ENCODE peak calls at places on chromosomes 16 and 17, in five cellular contexts. I is heart left ventricle, J is tibial artery, X is heart right ventricle, A is mucosa of descending colon. V is an unnamed sample. For H3K36me3, the result is how much of the 10 kb centered on the place peaks cover.

GRCh38 chr16:4313563-4314531 is 2.0 kb upstream of the GLIS2 start:
- DNase-seq in I (no peak), A (no peak), J (no peak), X (no peak), V (no peak)

GRCh38 chr17:27473748-27474609 is 17.7 kb downstream of the KSR1 start:
- DNase-seq in I (peak), A (peak), J (no peak), X (peak), V (no peak)

GRCh38 chr17:27573971-27574525 is 56.9 kb upstream of the LGALS9 start:
- DNase-seq in J (no peak), X (no peak), I (no peak), A (no peak), V (no peak)

GRCh38 chr17:59756236-59756818 is 48.9 kb downstream of the VMP1 start:
- DNase-seq in I (no peak), X (no peak), A (no peak), J (no peak), V (peak)

GRCh38 chr17:34412965-34413441 is 50.0 kb upstream of the CCL1 start:
- DNase-seq in I (no peak), X (no peak), A (no peak), J (no peak), V (no peak)

GRCh38 chr17:83203472-83204221 is 124.2 kb downstream of the METRNL start:
- DNase-seq in J (peak), I (peak), A (peak), X (no peak), V (no peak)

GRCh38 chr17:6497496-6498221 is 53.4 kb downstream of the PIMREG start:
- DNase-seq in I (no peak), J (peak), A (no peak), X (no peak), V (no peak)

GRCh38 chr17:34443832-34444469 is 80.9 kb upstream of the CCL1 start:
- DNase-seq in A (peak), X (peak), J (no peak), I (peak), V (no peak)

GRCh38 chr17:36850794-36851193 is 86.5 kb upstream of the LHX1 start:
- DNase-seq in A (no peak), I (no peak), J (no peak), X (no peak), V (peak)

GRCh38 chr17:19935169-19935568 is 42.5 kb downstream of the AKAP10 start:
- DNase-seq in X (no peak), J (no peak), I (no peak), A (no peak), V (no peak)

GRCh38 chr17:66762276-66762675 is 72.6 kb upstream of the CACNG5 start:
- DNase-seq in I (no peak), J (no peak), X (no peak), A (no peak), V (no peak)

GRCh38 chr16:70800306-70800705 is 652 bp downstream of the VAC14 start:
- DNase-seq in X (no peak), J (no peak), I (no peak), A (no peak), V (no peak)

GRCh38 chr17:38464251-38464722 is 36.0 kb downstream of the ARHGAP23 start:
- DNase-seq in J (peak), I (peak), A (no peak), X (peak), V (no peak)

GRCh38 chr17:66715745-66716156 is 119.2 kb upstream of the CACNG5 start:
- DNase-seq in I (no peak), A (peak), J (no peak), X (no peak), V (no peak)

GRCh38 chr16:87708881-87709638 is 56.7 kb downstream of the KLHDC4 start:
- DNase-seq in A (no peak), I (no peak), J (no peak), X (no peak), V (no peak)

GRCh38 chr16:5025171-5025632 is 8.5 kb downstream of the NAGPA start:
- DNase-seq in X (peak), A (peak), I (peak), J (no peak), V (no peak)

GRCh38 chr16:57446530-57447141 is 549 bp downstream of the CIAPIN1 start:
- DNase-seq in A (no peak), J (no peak), I (peak), X (peak), V (no peak)

GRCh38 chr17:332558-333322 is 19.9 kb downstream of the RPH3AL start:
- DNase-seq in J (peak), X (no peak), A (no peak), I (peak), V (peak)

GRCh38 chr17:50328360-50328759 is 17.6 kb upstream of the XYLT2 start:
- DNase-seq in X (no peak), I (no peak), A (peak), J (no peak), V (no peak)

GRCh38 chr16:918741-919657 is 51.8 kb downstream of the LMF1 start:
- DNase-seq in A (no peak), X (no peak), I (no peak), J (no peak), V (no peak)

GRCh38 chr16:921321-921905 is 49.4 kb downstream of the LMF1 start:
- DNase-seq in X (no peak), J (no peak), A (no peak), I (no peak), V (no peak)

GRCh38 chr16:918068-918467 is 52.7 kb downstream of the LMF1 start:
- DNase-seq in A (peak), J (no peak), X (no peak), I (no peak), V (no peak)

GRCh38 chr16:920722-921121 is 50.1 kb downstream of the LMF1 start:
- DNase-seq in A (no peak), I (peak), X (peak), J (no peak), V (no peak)

DNA sequence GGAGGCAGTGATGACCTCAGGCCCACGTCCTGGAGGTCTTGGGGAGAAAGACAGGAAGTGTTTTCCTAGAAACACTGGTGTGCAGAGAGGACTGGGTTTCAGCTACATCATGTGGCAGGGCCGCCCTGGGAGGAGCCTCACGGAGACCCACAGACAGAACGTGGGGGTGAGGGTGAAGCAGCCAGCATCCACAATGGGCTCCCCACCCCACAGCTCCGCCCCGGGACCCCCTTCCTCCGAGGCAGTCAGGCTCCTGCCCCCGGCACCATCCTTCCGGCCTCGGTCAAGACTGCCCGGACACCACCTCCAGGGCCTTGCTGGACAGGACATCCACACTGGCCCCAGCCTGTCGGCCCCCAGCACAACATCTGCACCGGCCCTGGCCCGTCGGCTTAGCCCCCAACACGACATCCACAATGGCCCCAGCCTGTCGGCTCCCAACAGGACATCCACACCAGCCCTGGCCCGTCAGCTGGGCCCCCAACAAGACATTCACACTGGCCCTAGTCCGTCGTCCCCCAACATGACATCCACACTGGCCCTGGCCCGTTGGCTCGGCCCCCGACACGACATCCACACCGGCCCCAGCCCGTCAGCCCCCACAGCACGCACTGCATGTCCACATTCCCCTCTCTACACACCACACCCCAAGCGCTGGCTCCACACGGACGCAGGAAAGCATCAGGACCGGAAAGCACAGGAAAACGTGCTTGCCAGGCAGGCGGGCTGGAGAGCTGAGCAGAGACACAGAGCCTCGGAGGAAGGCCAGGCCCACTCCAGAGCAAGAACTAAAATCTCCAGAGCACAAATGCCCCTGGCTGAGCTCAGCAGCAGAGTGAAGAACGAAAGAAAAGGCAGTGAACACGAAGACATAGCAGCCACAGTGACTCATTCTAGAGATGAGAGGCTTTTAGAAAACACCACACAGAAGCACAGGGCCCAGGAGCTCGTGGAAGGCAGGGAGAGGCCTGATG is 50.8 kb downstream of the LMF1 start:
- DNase-seq in X (peak), A (peak), J (no peak), I (no peak), V (peak)
- H3K4me3 ChIP-seq in X (no peak), A (no peak), J (no peak), I (no peak), V (no peak)

GRCh38 chr17:1552911-1553310 is 9.7 kb downstream of the PITPNA start:
- DNase-seq in X (no peak), I (no peak), J (no peak), A (no peak), V (no peak)
- H3K36me3 ChIP-seq in X (under half), I (half or more), J (half or more), A (under half), V (under half)

GRCh38 chr16:19011169-19011731 is 27.5 kb downstream of the TMC7 start:
- DNase-seq in I (no peak), J (no peak), X (no peak), A (no peak), V (no peak)
- TF ChIP-seq CTCF in I (no peak), J (no peak), X (no peak), A (no peak), V (no peak)

DNA sequence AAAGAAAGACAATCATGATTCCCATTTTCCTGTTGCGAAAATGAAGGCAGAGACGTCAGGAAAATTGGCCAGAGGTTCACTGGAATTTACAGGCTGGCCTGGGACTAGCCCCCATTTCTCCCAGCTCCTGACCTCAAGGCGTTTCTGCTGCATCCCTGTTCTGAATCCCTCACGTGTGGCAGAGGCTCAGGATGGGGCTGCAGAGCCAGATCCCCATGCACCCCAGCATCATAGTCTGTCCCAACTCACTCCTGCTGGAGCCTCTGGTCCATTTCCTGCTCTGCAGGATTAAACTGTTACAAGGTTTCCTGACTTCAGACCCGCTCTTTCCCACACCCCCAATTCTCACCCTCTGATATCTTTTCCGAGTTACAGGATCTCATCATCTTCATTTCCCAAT is 2.9 kb downstream of the GPRC5B start:
- DNase-seq in I (no peak), X (no peak), J (no peak), A (no peak), V (no peak)
- H3K4me3 ChIP-seq in I (peak), X (no peak), J (no peak), A (no peak), V (no peak)

V was measured in BJ.